ENCODE peak calls at places on chromosomes 7 and 10, in five cellular contexts. T is A549, W is GM12878, B is K562, J is H1. K is an unnamed sample.

GRCh38 chr7:140062118-140062527 is 628 bp downstream of the PARP12 start:
- DNase-seq in W (no peak), J (no peak), T (no peak), B (peak), K (no peak)

GRCh38 chr7:33774762-33775523 is 130.4 kb upstream of the BMPER start:
- DNase-seq in W (no peak), T (no peak), J (no peak), B (no peak), K (peak)

GRCh38 chr7:157006829-157007469 is 3.5 kb downstream of the MNX1 start:
- DNase-seq in B (no peak), T (no peak), W (no peak), J (no peak), K (no peak)

GRCh38 chr10:22791655-22792054 is 77.3 kb upstream of the PIP4K2A start:
- DNase-seq in B (no peak), T (no peak), J (no peak), W (no peak), K (no peak)

GRCh38 chr10:67043041-67043440 is 117.2 kb downstream of the LRRTM3 start:
- DNase-seq in T (no peak), B (no peak), J (no peak), W (no peak), K (no peak)

GRCh38 chr10:14605231-14605925 is 169.3 kb downstream of the FAM107B start:
- DNase-seq in T (no peak), W (peak), J (no peak), B (no peak), K (peak)

GRCh38 chr7:33748793-33749192 is 156.5 kb upstream of the BMPER start:
- DNase-seq in W (no peak), T (no peak), J (no peak), B (no peak), K (no peak)

GRCh38 chr10:6607187-6607586 is 27.1 kb upstream of the PRKCQ start:
- DNase-seq in B (no peak), W (no peak), J (no peak), T (no peak), K (no peak)

GRCh38 chr7:142690554-142691182 is 58.6 kb upstream of the PRSS1 start:
- DNase-seq in B (no peak), T (no peak), W (no peak), J (no peak), K (no peak)

GRCh38 chr7:91005861-91006260 is 258.4 kb upstream of the FZD1 start:
- DNase-seq in J (no peak), T (no peak), W (no peak), B (no peak), K (no peak)

GRCh38 chr7:81854518-81854917 is 84.7 kb upstream of the HGF start:
- DNase-seq in W (no peak), J (no peak), B (no peak), T (no peak), K (no peak)

GRCh38 chr10:6486280-6486679 is 93.8 kb downstream of the PRKCQ start:
- DNase-seq in J (no peak), W (no peak), T (no peak), B (no peak), K (no peak)

GRCh38 chr7:5603193-5604140 is 178.0 kb downstream of the RNF216 start:
- DNase-seq in W (no peak), B (no peak), J (no peak), T (no peak), K (no peak)

GRCh38 chr10:43728425-43728824 is 79.7 kb upstream of the ZNF32 start:
- DNase-seq in J (no peak), W (no peak), T (no peak), B (no peak), K (no peak)

GRCh38 chr7:157567666-157568065 is 230.9 kb downstream of the DNAJB6 start:
- DNase-seq in W (no peak), T (no peak), B (no peak), J (no peak), K (no peak)

GRCh38 chr10:19930936-19931859 is 115.0 kb downstream of the PLXDC2 start:
- DNase-seq in T (no peak), B (no peak), J (no peak), W (no peak), K (peak)

DNA sequence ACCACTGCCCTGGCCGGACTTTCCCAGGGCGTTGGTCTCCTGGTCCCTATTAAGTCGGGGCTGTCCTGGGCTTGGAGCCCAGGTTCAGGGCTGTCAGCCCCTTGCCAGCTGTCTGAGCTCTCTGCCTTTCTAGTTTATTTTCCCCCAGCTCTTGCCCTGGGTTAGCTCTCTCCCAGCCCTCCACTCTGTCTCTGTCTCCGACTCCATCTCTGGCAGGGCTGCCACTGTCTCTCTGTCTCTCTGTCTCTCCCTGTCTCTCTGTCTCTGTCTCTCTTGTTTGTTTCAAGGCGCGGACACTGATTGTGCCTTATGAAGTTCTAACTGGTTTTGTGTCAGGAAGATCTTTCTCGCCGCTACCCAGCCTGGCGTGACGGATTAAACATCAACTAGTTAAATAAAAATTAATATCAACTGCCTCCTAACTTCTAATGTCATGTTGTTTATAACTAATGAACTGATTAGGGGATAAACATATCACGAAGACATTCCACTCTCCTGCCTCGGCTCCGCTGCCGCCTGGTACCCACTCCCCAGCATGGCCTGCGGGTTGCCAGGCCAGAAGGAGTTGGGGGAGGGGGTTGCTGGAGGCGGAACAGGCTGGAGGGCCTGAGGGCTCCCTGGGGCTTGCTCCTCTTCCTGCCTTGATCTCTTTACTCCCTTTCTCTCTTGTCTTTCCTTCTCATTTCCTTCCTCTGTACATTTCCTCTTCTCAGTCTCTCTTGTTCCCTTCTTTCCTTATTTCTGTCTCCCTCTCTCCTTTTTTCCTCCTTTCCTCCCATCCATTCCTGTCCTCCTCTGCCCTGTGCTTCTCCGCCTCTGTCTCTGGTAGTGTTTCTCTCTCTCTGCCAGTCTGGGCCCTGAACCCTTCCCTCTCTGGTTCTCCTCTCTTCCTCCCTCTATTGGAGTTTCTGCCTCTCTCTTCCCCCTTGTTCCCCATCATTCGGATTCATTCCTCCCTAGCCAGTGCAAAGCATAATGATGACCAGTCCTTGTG is 13.5 kb upstream of the PAX2 start:
- DNase-seq in T (no peak), B (no peak), J (no peak), W (no peak), K (no peak)
- TF ChIP-seq RAD21 in T (no peak), B (no peak), J (no peak), W (no peak), K (no peak)

GRCh38 chr10:121891103-121891502 is 36.7 kb downstream of the ATE1 start:
- DNase-seq in T (no peak), B (no peak), W (no peak), J (peak), K (no peak)

GRCh38 chr10:121886181-121886580 is 41.6 kb downstream of the ATE1 start:
- DNase-seq in W (no peak), J (no peak), T (no peak), B (no peak), K (no peak)

GRCh38 chr10:121889212-121889611 is 38.6 kb downstream of the ATE1 start:
- DNase-seq in T (no peak), B (no peak), J (no peak), W (no peak), K (no peak)

GRCh38 chr10:121886997-121887622 is 40.7 kb downstream of the ATE1 start:
- DNase-seq in T (peak), B (peak), W (no peak), J (peak), K (peak)
- TF ChIP-seq RAD21 in T (peak), B (peak), W (peak), J (peak), K (peak)

GRCh38 chr10:102641398-102641797 is 2.9 kb upstream of the TRIM8 start:
- DNase-seq in B (peak), W (no peak), J (no peak), T (no peak), K (no peak)

GRCh38 chr10:102644066-102644645 is at the start of gene TRIM8:
- DNase-seq in T (peak), J (no peak), B (peak), W (no peak), K (no peak)

GRCh38 chr10:102643346-102644065 is 773 bp upstream of the TRIM8 start:
- DNase-seq in B (peak), J (no peak), T (peak), W (no peak), K (peak)

GRCh38 chr10:102641880-102642552 is 2.3 kb upstream of the TRIM8 start:
- DNase-seq in J (peak), B (peak), W (peak), T (peak), K (peak)

GRCh38 chr10:102642553-102643345 is 1.5 kb upstream of the TRIM8 start:
- DNase-seq in J (no peak), T (no peak), B (peak), W (no peak), K (peak)
- TF ChIP-seq RAD21 in J (no peak), T (no peak), B (no peak), W (no peak), K (no peak)

GRCh38 chr10:35216303-35216905 is 89.8 kb downstream of the CREM start:
- DNase-seq in T (no peak), B (no peak), W (no peak), J (no peak), K (peak)

GRCh38 chr10:35219292-35219691 is 92.6 kb downstream of the CREM start:
- DNase-seq in B (no peak), W (no peak), J (no peak), T (no peak), K (no peak)

GRCh38 chr10:35215107-35215506 is 88.5 kb downstream of the CREM start:
- DNase-seq in B (no peak), T (no peak), J (no peak), W (no peak), K (no peak)

GRCh38 chr10:35218339-35218955 is 91.8 kb downstream of the CREM start:
- DNase-seq in J (no peak), B (peak), T (peak), W (peak), K (peak)

DNA sequence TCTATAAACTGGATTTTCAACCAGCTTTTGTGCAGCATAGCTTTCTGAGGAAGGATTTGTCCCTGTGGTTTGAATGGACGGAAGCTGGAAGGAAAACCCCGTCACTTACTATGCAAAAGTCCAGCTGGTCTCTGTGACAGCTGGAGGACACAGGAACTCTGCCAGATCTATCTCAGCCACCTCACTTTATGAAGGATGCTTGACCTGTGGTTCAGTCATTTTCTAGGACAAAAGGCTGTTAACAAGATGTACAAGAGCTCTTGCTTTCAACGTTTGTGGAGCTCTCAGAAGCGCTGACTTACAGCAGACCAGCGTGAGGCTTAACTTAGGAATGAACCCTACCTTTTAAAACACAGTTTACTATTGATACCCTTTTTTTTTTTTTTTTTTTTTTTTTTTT is 90.8 kb downstream of the CREM start:
- DNase-seq in J (no peak), B (no peak), T (no peak), W (no peak), K (no peak)
- TF ChIP-seq RAD21 in J (no peak), B (no peak), T (no peak), W (no peak), K (no peak)

GRCh38 chr7:66826649-66827048 is 86.1 kb downstream of the RABGEF1 start:
- DNase-seq in T (no peak), B (no peak), W (no peak), J (no peak), K (no peak)
- TF ChIP-seq RAD21 in T (no peak), B (no peak), W (no peak), J (no peak), K (no peak)

DNA sequence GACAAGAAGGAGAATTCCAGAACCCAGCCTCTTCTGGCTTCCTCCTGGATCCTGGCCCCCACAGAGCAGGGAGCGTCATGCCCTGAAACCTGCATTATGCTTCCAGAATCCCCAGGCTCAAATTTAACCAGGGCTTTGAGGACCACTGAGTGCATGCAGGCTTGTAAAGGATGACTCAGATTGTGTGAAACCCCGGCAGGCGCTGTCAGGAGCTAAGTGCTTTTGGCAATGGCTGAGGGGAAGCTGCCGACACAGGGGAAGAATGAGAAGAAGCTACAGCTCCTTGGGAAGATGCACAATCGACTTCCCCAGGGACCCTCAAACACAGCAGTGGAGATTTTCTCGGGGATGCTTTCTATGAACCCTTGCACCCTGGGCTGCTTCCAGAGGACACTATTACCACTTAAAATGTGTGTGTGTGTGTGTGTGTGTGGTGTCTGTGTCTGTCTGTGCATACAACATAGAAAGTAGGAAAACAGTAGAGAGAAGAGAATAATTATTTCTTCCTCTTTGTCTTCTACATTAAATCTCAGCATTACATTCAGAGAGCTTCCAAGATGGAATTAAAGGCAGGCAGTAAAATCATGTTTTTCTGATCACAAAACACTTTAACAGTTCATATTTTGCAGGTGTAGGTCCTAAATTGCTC is 183.5 kb upstream of the INHBA start:
- DNase-seq in J (no peak), W (no peak), T (no peak), B (no peak), K (peak)
- TF ChIP-seq RAD21 in J (no peak), W (no peak), T (no peak), B (no peak), K (no peak)

GRCh38 chr7:50529093-50529862 is 35.9 kb downstream of the DDC start:
- DNase-seq in B (no peak), W (no peak), J (no peak), T (no peak), K (no peak)
- TF ChIP-seq RAD21 in B (no peak), W (no peak), J (no peak), T (no peak), K (no peak)

DNA sequence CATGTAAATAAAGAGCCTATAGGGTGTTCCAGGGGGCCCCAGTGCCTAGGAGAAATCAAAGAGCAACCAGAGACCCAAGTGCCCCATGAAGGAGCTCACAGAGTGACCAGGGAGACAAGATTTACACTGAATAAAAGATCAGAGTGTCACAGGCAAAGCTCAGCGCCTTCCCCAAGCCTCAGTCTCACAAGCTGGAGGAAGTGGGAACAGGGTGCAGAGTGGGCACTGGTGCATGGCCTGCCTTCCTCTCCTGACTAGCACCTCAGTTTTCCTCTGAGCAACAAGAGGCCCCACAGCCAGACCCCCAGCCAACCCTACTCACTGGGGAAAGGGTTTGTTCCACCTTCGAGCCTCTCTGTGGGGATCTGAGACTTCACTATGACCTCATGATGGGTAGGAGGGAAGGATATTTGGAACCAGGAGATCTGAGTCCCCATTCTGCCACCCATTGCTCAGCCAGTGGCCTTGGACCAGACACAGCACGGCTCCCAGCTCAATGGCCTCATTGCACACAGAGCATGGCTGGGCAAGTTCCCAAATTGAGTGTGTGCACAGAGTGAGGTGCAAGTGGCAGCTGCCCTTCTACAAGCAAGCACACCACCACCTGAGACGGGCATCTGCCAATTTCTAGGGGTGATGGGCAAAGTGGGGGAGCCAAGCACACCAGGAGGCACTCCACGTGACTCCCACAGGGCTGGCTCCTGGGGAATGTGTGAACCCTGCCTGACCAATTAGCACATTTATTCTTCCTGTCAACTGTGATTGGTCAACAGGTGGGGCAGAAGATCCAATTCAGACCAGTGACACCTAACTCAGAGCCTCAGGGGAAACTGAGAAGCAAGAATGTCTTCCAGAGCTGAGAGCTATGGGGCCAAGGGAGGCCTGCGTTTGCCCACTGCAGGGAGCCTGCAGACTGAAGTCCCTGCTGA is 15.7 kb downstream of the TMEM273 start:
- DNase-seq in B (no peak), W (no peak), J (no peak), T (no peak), K (no peak)
- TF ChIP-seq RAD21 in B (no peak), W (no peak), J (no peak), T (no peak), K (no peak)

DNA sequence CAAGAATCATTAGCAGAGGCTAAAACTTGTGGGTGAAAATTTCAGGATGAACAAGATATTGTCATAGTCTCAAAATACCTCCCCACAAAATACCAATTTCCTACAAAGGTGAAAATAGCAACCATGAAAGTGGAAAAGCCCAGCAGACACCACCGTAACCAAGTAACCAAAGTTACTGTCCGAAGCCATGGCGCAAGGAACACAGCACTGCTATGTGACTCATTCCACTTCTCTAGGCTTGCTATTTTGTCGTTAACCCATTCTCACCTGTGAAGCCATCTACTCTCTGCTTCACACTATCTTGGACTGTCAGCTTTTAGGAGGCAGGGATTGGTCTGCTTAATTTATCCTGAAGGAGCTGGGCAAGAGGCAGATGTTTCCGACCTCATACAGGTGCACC is 113.8 kb upstream of the CACUL1 start:
- DNase-seq in T (no peak), J (no peak), W (no peak), B (no peak), K (no peak)
- TF ChIP-seq RAD21 in T (no peak), J (no peak), W (no peak), B (no peak), K (no peak)